ENCODE peak calls at places on chromosomes 6 and 20, in six cellular contexts. M is CD8-positive, alpha-beta memory T cell; F is T-helper 2 cell; E is heart left ventricle; P is kidney glomerular epithelial cell; Y is HuH-7.5. I is an unnamed sample.

GRCh38 chr20:5652626-5653573 is 97.3 kb upstream of the SHLD1 start:
- DNase-seq in E (no peak), M (no peak), Y (no peak), F (no peak), P (no peak), I (no peak)

GRCh38 chr6:82246802-82247633 is 526 bp downstream of the IBTK start:
- DNase-seq in P (peak; percentile 35), Y (peak; percentile 43), F (no peak), E (peak; percentile 52), M (peak; percentile 34), I (peak; percentile 48)

GRCh38 chr6:7074870-7075269 is 32.9 kb upstream of the RREB1 start:
- DNase-seq in M (no peak), E (no peak), Y (no peak), F (no peak), P (no peak), I (no peak)

GRCh38 chr20:11582073-11582472 is 335.6 kb upstream of the BTBD3 start:
- DNase-seq in M (no peak), P (no peak), E (no peak), F (no peak), Y (no peak), I (no peak)

GRCh38 chr20:62685781-62686555 is 22.7 kb upstream of the NTSR1 start:
- DNase-seq in P (no peak), E (no peak), Y (no peak), F (no peak), M (no peak), I (peak; percentile 54)

GRCh38 chr20:23397961-23398360 is 23.3 kb downstream of the NAPB start:
- DNase-seq in M (no peak), E (peak; percentile 25), F (no peak), Y (no peak), P (no peak), I (no peak)

GRCh38 chr6:152669894-152670293 is 27.8 kb upstream of the MYCT1 start:
- DNase-seq in M (no peak), P (peak; percentile 57), F (no peak), E (no peak), Y (no peak), I (no peak)

GRCh38 chr6:10081075-10081474 is 333.8 kb downstream of the TFAP2A start:
- DNase-seq in E (no peak), P (no peak), M (no peak), Y (no peak), F (no peak), I (no peak)

GRCh38 chr6:126040394-126040793 is 54.1 kb downstream of the TRMT11 start:
- DNase-seq in M (no peak), P (no peak), F (no peak), Y (no peak), E (no peak), I (no peak)

GRCh38 chr6:30654798-30655742 is 8.1 kb downstream of the C6orf136 start:
- DNase-seq in Y (no peak), E (no peak), M (no peak), P (no peak), F (no peak), I (no peak)

GRCh38 chr6:52284131-52284459 is 447 bp downstream of the MCM3 start:
- DNase-seq in M (no peak), P (no peak), F (no peak), E (peak; percentile 20), Y (no peak), I (no peak)

GRCh38 chr20:18683839-18684238 is 96.0 kb downstream of the DTD1 start:
- DNase-seq in M (no peak), E (no peak), P (no peak), F (no peak), Y (no peak), I (no peak)

GRCh38 chr6:26065952-26066380 is 21.3 kb upstream of the HFE start:
- DNase-seq in M (no peak), F (peak; percentile 33), E (peak; percentile 57), P (peak; percentile 87), Y (no peak), I (no peak)

GRCh38 chr6:28489366-28490190 is 26.0 kb downstream of the GPX6 start:
- DNase-seq in F (no peak), P (peak; percentile 22), E (no peak), M (no peak), Y (peak; percentile 31), I (no peak)

GRCh38 chr6:40036186-40036585 is 101.9 kb upstream of the MOCS1 start:
- DNase-seq in E (no peak), P (no peak), F (no peak), Y (no peak), M (no peak), I (no peak)

GRCh38 chr6:129679250-129679649 is 30.7 kb downstream of the ARHGAP18 start:
- DNase-seq in F (no peak), E (no peak), P (no peak), M (no peak), Y (no peak), I (no peak)

GRCh38 chr6:35583893-35584688 is 71.4 kb upstream of the TULP1 start:
- DNase-seq in M (peak; percentile 55), E (peak; percentile 65), P (peak; percentile 63), Y (no peak), F (peak; percentile 60), I (peak; percentile 3)

GRCh38 chr20:50303573-50304500 is 113.2 kb downstream of the CEBPB start:
- DNase-seq in E (peak; percentile 76), M (no peak), F (no peak), P (peak; percentile 24), Y (no peak), I (no peak)

GRCh38 chr6:32558426-32559057 is 28.5 kb upstream of the HLA-DRB5 start:
- DNase-seq in E (no peak), M (no peak), F (no peak), P (no peak), Y (peak; percentile 0), I (no peak)

GRCh38 chr20:39016076-39016475 is 53.9 kb downstream of the DHX35 start:
- DNase-seq in M (no peak), F (no peak), P (no peak), E (no peak), Y (no peak), I (no peak)

GRCh38 chr6:149925974-149926777 is 3.3 kb upstream of the RAET1G start:
- DNase-seq in Y (peak; percentile 69), E (peak; percentile 90), M (peak; percentile 56), P (peak; percentile 52), F (peak; percentile 57), I (peak; percentile 38)

GRCh38 chr6:44023586-44024454 is 103.4 kb downstream of the MRPL14 start:
- DNase-seq in F (no peak), E (no peak), M (no peak), P (no peak), Y (no peak), I (no peak)

GRCh38 chr20:997486-997885 is 4.6 kb downstream of the RSPO4 start:
- DNase-seq in Y (no peak), M (no peak), E (no peak), F (no peak), P (no peak), I (no peak)

GRCh38 chr6:4776493-4776966 is 326 bp downstream of the CDYL start:
- DNase-seq in P (no peak), M (peak; percentile 20), F (peak; percentile 22), Y (peak; percentile 39), E (peak; percentile 49), I (peak; percentile 52)

GRCh38 chr20:1357921-1358671 is 29.2 kb upstream of the SDCBP2 start:
- DNase-seq in E (no peak), P (peak; percentile 8), Y (no peak), M (no peak), F (no peak), I (no peak)

GRCh38 chr6:169830876-169831275 is 79.5 kb downstream of the ERMARD start:
- DNase-seq in P (no peak), Y (no peak), M (no peak), E (no peak), F (no peak), I (no peak)

GRCh38 chr20:48405909-48406308 is 421.9 kb downstream of the PREX1 start:
- DNase-seq in M (no peak), Y (no peak), E (peak; percentile 33), P (no peak), F (no peak), I (peak; percentile 22)

GRCh38 chr6:42419490-42420280 is 32.0 kb downstream of the TRERF1 start:
- DNase-seq in M (no peak), P (no peak), Y (no peak), E (no peak), F (no peak), I (no peak)

GRCh38 chr20:60054716-60055371 is 96.6 kb downstream of the CDH26 start:
- DNase-seq in M (no peak), P (no peak), Y (no peak), E (no peak), F (no peak), I (no peak)

GRCh38 chr6:169899481-169900145 is 148.2 kb downstream of the ERMARD start:
- DNase-seq in P (no peak), F (no peak), E (no peak), Y (no peak), M (no peak), I (no peak)

GRCh38 chr6:124076336-124077048 is 272.8 kb downstream of the NKAIN2 start:
- DNase-seq in P (no peak), E (no peak), F (no peak), M (no peak), Y (no peak), I (no peak)

GRCh38 chr6:8149350-8149749 is 47.0 kb upstream of the EEF1E1 start:
- DNase-seq in M (no peak), E (no peak), P (no peak), F (no peak), Y (no peak), I (no peak)

GRCh38 chr6:134903448-134903847 is 46.5 kb downstream of the ALDH8A1 start:
- DNase-seq in P (peak; percentile 47), F (no peak), E (no peak), Y (no peak), M (no peak), I (no peak)

GRCh38 chr6:33091957-33092356 is 16.2 kb downstream of the HLA-DPB1 start:
- DNase-seq in M (peak; percentile 43), Y (no peak), F (peak; percentile 52), P (no peak), E (no peak), I (no peak)

GRCh38 chr20:35602851-35603495 is 12.7 kb upstream of the SPAG4 start:
- DNase-seq in M (no peak), E (no peak), Y (no peak), F (no peak), P (no peak), I (no peak)

GRCh38 chr6:16141514-16141913 is 12.6 kb downstream of the MYLIP start:
- DNase-seq in M (no peak), P (no peak), F (no peak), E (no peak), Y (no peak), I (no peak)